ENCODE peak calls at places on chromosomes 11 and 22, in six cellular contexts. N, K, U, E, S and Y are unnamed samples.

GRCh38 chr11:104776501-104777170 is 121.6 kb downstream of the CASP12 start:
- DNase-seq in U (no peak), S (no peak), N (no peak), E (no peak), K (no peak), Y (no peak)

GRCh38 chr11:117923773-117924172 is 5.4 kb downstream of the TMPRSS13 start:
- DNase-seq in N (no peak), K (no peak), S (no peak), U (peak; percentile 35), E (no peak), Y (no peak)

GRCh38 chr11:29713831-29714320 is 303.0 kb downstream of the KCNA4 start:
- DNase-seq in N (no peak), S (no peak), U (no peak), K (no peak), E (no peak), Y (no peak)

GRCh38 chr11:11843233-11843632 is 1.5 kb downstream of the USP47 start:
- DNase-seq in S (no peak), U (no peak), E (no peak), K (no peak), N (peak; percentile 19), Y (no peak)

GRCh38 chr11:10899542-10899830 is 41.6 kb upstream of the ZBED5 start:
- DNase-seq in U (peak; percentile 85), E (peak; percentile 80), K (peak; percentile 40), S (peak; percentile 43), N (no peak), Y (no peak)

GRCh38 chr11:92163879-92164278 is 60.7 kb upstream of the FAT3 start:
- DNase-seq in K (no peak), S (no peak), E (no peak), U (no peak), N (no peak), Y (no peak)

GRCh38 chr11:66705587-66706335 is 23.3 kb downstream of the SPTBN2 start:
- DNase-seq in U (no peak), N (no peak), E (peak; percentile 69), K (no peak), S (no peak), Y (no peak)

GRCh38 chr22:22151308-22151707 is 93.3 kb upstream of the VPREB1 start:
- DNase-seq in N (no peak), K (no peak), U (no peak), S (no peak), E (no peak), Y (no peak)

GRCh38 chr22:25729016-25729415 is 13.0 kb upstream of the MYO18B start:
- DNase-seq in U (no peak), S (no peak), K (no peak), E (no peak), N (no peak), Y (no peak)

GRCh38 chr11:1546536-1547466 is 25.3 kb downstream of the DUSP8 start:
- DNase-seq in K (peak; percentile 97), N (peak; percentile 84), U (no peak), S (peak; percentile 64), E (peak; percentile 93), Y (no peak)

GRCh38 chr22:37561209-37562048 is 1.1 kb downstream of the CDC42EP1 start:
- DNase-seq in S (peak; percentile 95), U (peak; percentile 97), N (peak; percentile 74), E (peak; percentile 92), K (peak; percentile 94), Y (peak; percentile 98)

GRCh38 chr22:45688606-45689080 is 17.0 kb downstream of the ATXN10 start:
- DNase-seq in S (no peak), U (no peak), E (no peak), K (peak; percentile 23), N (peak; percentile 37), Y (no peak)

GRCh38 chr11:6563121-6563619 is 40.2 kb downstream of the RRP8 start:
- DNase-seq in K (no peak), U (no peak), E (no peak), N (no peak), S (no peak), Y (no peak)

GRCh38 chr11:62880803-62881578 is at the start of gene SLC3A2:
- DNase-seq in E (peak; percentile 96), N (peak; percentile 86), S (peak; percentile 94), K (peak; percentile 89), U (peak; percentile 96), Y (peak; percentile 97)

GRCh38 chr11:61609000-61609969 is 28.4 kb upstream of the SYT7 start:
- DNase-seq in E (no peak), K (no peak), N (no peak), S (peak; percentile 79), U (no peak), Y (no peak)

GRCh38 chr11:197741-198235 is 4.9 kb downstream of the SCGB1C1 start:
- DNase-seq in S (no peak), E (no peak), N (no peak), K (no peak), U (peak; percentile 63), Y (no peak)

GRCh38 chr11:21514298-21514697 is 678.6 kb upstream of the ANO5 start:
- DNase-seq in N (no peak), E (no peak), S (no peak), U (no peak), K (peak; percentile 15), Y (no peak)

GRCh38 chr22:32674925-32675825 is 126.3 kb upstream of the TIMP3 start:
- DNase-seq in K (no peak), E (no peak), S (no peak), N (no peak), U (no peak), Y (no peak)

GRCh38 chr11:107040447-107041444 is 22.5 kb upstream of the GUCY1A2 start:
- DNase-seq in N (no peak), K (no peak), E (no peak), U (no peak), S (no peak), Y (no peak)
- TF ChIP-seq EP300 in N (no peak), K (no peak), E (no peak), U (no peak), S (no peak), Y (no peak)

DNA sequence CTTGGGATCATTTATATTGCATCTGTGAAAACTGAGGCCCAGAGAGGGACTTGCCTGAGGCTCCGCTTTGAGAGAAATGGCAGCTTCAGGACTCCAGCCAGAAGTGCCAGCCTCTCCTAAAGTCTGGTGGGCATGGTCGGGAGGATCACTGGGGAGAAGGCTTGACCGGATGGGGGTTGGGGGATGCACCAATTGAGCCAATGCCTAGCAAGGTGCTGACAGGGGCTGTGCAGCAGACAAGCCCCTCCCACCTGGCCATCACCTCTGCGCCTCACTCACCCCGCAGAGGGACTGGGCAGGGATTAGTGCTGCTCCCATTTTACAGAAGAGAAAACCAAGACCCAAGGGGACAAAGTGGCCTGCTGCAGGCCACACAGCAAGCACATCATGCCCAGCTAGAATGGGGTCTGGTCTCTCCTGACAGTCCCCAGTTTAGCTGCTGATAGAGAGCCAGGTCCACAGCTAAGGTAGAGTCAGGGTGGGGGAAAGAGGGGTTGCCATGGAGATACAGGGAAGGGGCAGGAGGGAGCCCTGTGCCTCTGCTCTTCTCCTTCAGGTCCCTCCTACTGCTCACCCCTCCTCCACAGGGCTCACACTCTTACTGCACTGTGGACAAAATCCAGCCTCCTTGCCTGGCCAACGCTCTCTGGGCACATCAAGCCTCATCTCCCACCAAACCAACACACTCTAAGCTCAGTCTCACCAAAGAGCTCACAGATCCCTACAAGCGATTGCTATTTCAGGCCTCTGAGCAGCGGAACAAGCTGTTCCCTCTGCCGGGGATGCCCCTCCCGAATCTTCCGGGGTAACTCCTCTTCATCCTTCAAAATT is 29.5 kb downstream of the TEF start:
- DNase-seq in N (no peak), S (no peak), K (no peak), E (no peak), U (peak; percentile 90), Y (no peak)
- TF ChIP-seq EP300 in N (no peak), S (peak; percentile 80), K (no peak), E (peak; percentile 50), U (peak; percentile 97), Y (peak; percentile 92)

DNA sequence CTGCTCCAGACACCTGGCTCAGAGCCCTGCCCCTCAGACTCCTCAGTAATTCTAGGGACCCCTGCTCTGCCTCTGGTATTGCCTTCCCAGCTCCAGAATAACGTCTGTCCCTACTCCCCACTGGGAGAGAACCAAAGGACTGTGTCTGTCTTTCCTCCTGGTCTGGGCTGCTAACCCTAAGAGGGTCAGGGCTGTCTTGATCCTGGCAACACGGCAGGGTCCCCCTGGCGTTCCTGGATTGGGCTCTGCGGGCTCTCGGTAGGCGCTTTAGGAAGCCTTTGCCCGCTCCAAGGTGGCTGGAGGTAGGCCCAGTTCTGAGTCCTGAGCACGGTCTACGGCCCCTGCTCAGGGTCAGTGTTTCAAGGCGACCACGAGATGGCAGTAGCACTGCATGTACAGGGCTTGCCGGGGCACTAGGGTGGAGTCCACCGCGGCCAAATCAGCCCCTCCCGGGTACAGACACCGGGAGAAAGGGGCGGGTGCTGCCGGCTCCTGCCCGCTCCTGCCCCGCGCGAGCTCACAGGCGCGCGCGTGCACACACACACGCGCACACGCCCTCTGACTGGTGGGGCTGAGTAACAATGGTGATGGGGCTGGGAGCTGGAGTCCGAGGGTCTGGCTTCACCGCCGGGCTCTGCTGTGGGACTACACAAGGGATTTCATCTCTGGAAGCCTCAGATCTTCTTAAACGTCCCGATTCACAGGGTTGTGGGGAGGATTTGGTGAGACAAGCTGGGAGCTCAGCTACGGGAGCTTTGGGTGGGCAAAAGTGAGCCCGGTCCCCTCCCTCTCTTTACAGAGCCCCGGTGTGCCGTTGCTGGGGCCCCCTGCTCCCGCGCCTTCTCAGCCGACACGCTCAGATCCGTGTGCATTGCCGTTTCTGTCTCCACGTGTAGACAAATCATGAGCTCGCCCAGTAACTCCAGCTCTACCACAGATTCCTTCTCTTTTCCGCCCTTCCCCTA is 30.1 kb upstream of the HMOX1 start:
- DNase-seq in N (peak; percentile 85), E (peak; percentile 91), S (peak; percentile 95), K (peak; percentile 97), U (peak; percentile 98), Y (peak; percentile 98)
- TF ChIP-seq EP300 in N (no peak), E (no peak), S (no peak), K (no peak), U (no peak), Y (no peak)

GRCh38 chr11:36051235-36052072 is 107.6 kb downstream of the LDLRAD3 start:
- DNase-seq in S (no peak), U (no peak), N (no peak), K (no peak), E (no peak), Y (no peak)

GRCh38 chr11:36053314-36053713 is 109.5 kb downstream of the LDLRAD3 start:
- DNase-seq in S (no peak), K (no peak), N (no peak), E (no peak), U (no peak), Y (no peak)

GRCh38 chr11:36053901-36054300 is 110.0 kb downstream of the LDLRAD3 start:
- DNase-seq in S (no peak), K (no peak), U (no peak), N (no peak), E (no peak), Y (no peak)

GRCh38 chr11:36044636-36045035 is 100.8 kb downstream of the LDLRAD3 start:
- DNase-seq in S (no peak), K (no peak), E (no peak), U (no peak), N (no peak), Y (no peak)

DNA sequence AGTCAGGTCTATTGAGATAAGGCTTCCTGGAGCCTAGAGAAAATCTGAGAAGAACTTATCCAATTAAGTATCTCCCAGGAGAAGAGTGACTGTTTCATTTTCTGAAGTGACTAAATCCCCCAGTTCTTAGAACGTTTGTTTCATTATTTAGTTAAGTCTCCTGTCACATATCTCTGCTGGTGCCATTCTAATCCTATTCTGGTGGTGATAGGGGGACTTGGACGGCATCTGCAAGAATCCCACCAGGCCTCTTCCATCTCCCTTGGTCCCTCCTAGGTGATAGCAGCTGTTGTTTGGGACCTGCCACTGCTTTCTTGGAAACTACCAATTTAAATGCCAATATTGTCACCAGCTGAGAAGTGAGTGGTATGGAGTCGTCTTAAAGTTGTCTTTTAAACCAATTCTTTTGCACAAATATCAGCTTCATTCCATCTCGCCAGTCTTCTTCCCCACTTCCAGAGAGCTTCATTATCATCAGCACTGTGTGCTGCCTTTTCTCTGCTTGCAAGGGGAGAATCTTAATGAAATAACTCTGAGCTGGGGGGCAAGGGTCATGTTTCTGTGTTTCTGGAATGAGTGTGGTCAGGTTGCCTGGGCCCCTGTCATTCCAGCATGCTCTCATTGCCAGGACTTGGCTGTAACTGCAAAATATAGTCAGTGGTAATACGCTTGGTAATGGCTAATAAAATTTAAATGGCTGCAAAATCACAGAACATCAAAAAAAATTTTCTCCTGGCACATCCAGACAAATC is 104.8 kb downstream of the LDLRAD3 start:
- DNase-seq in S (no peak), U (no peak), N (no peak), E (no peak), K (no peak), Y (no peak)
- TF ChIP-seq EP300 in S (no peak), U (no peak), N (no peak), E (no peak), K (no peak), Y (no peak)